ENCODE peak calls at places on chromosomes 12 and 14, in six cellular contexts. U, V, K, H, D and Z are unnamed samples.

GRCh38 chr12:65152012-65152411 is 17.4 kb upstream of the LEMD3 start:
- DNase-seq in U (no peak), V (no peak), K (no peak), H (no peak), D (no peak), Z (no peak)

GRCh38 chr12:6342140-6342889 is 439 bp upstream of the TNFRSF1A start:
- DNase-seq in U (no peak), V (no peak), K (no peak), H (no peak), D (no peak), Z (no peak)

GRCh38 chr12:128968668-128969067 is 115.4 kb downstream of the GLT1D1 start:
- DNase-seq in U (no peak), V (no peak), K (no peak), H (no peak), D (no peak), Z (no peak)

GRCh38 chr12:2796187-2796663 is 1.5 kb downstream of the FKBP4 start:
- DNase-seq in U (no peak), V (peak; percentile 25), K (no peak), H (no peak), D (no peak), Z (no peak)

GRCh38 chr12:56204275-56204674 is 15.0 kb upstream of the SMARCC2 start:
- DNase-seq in U (no peak), V (no peak), K (no peak), H (no peak), D (no peak), Z (no peak)

GRCh38 chr14:73211251-73211650 is 26.1 kb upstream of the PAPLN start:
- DNase-seq in U (no peak), V (no peak), K (no peak), H (no peak), D (no peak), Z (no peak)

GRCh38 chr14:54901380-54902142 is 1.1 kb downstream of the GCH1 start:
- DNase-seq in U (no peak), V (peak; percentile 14), K (no peak), H (no peak), D (no peak), Z (no peak)

GRCh38 chr12:132491349-132491663 is 1.4 kb downstream of the FBRSL1 start:
- DNase-seq in U (no peak), V (no peak), K (no peak), H (no peak), D (no peak), Z (no peak)

GRCh38 chr12:127546721-127547505 is 720.1 kb upstream of the TMEM132C start:
- DNase-seq in U (no peak), V (no peak), K (no peak), H (no peak), D (no peak), Z (no peak)

GRCh38 chr14:51202914-51203665 is 37.0 kb upstream of the TMX1 start:
- DNase-seq in U (no peak), V (no peak), K (no peak), H (no peak), D (no peak), Z (no peak)

GRCh38 chr14:22764382-22764781 is 2.1 kb upstream of the OXA1L start:
- DNase-seq in U (no peak), V (no peak), K (no peak), H (no peak), D (no peak), Z (no peak)

GRCh38 chr12:2387051-2387834 is 334.5 kb downstream of the CACNA1C start:
- DNase-seq in U (no peak), V (no peak), K (no peak), H (no peak), D (no peak), Z (peak; percentile 32)

GRCh38 chr12:113867258-113867657 is 98.9 kb downstream of the RBM19 start:
- DNase-seq in U (no peak), V (peak; percentile 27), K (no peak), H (no peak), D (no peak), Z (peak; percentile 37)
- TF ChIP-seq CTCF in U (no peak), V (peak; percentile 44), K (peak; percentile 25), H (peak; percentile 57), D (peak; percentile 32), Z (peak; percentile 78)

GRCh38 chr12:121005346-121005815 is 10.9 kb downstream of the C12orf43 start:
- DNase-seq in U (peak; percentile 75), V (peak; percentile 79), K (no peak), H (no peak), D (no peak), Z (peak; percentile 24)
- TF ChIP-seq CTCF in U (peak; percentile 58), V (peak; percentile 68), K (peak; percentile 45), H (peak; percentile 70), D (peak; percentile 78), Z (peak; percentile 77)

GRCh38 chr14:104710071-104710735 is 13.8 kb upstream of the ADSS1 start:
- DNase-seq in U (no peak), V (no peak), K (no peak), H (no peak), D (no peak), Z (no peak)

GRCh38 chr14:104706733-104707628 is 17.0 kb upstream of the ADSS1 start:
- DNase-seq in U (no peak), V (no peak), K (no peak), H (no peak), D (no peak), Z (no peak)

GRCh38 chr14:104708606-104709268 is 15.3 kb upstream of the ADSS1 start:
- DNase-seq in U (peak; percentile 81), V (peak; percentile 81), K (peak; percentile 67), H (no peak), D (no peak), Z (peak; percentile 40)

GRCh38 chr14:104707629-104708595 is 16.1 kb upstream of the ADSS1 start:
- DNase-seq in U (no peak), V (no peak), K (no peak), H (no peak), D (no peak), Z (no peak)

GRCh38 chr14:104709387-104710019 is 14.5 kb upstream of the ADSS1 start:
- DNase-seq in U (no peak), V (no peak), K (no peak), H (no peak), D (no peak), Z (no peak)
- TF ChIP-seq CTCF in U (no peak), V (no peak), K (no peak), H (no peak), D (no peak), Z (no peak)

GRCh38 chr12:57280234-57281062 is 29.5 kb upstream of the STAC3 start:
- DNase-seq in U (peak; percentile 39), V (peak; percentile 89), K (no peak), H (peak; percentile 91), D (peak; percentile 66), Z (peak; percentile 94)

GRCh38 chr12:57278465-57279453 is 27.8 kb upstream of the STAC3 start:
- DNase-seq in U (no peak), V (no peak), K (no peak), H (no peak), D (no peak), Z (no peak)

GRCh38 chr12:57272337-57273151 is 21.6 kb upstream of the STAC3 start:
- DNase-seq in U (no peak), V (no peak), K (peak; percentile 35), H (no peak), D (no peak), Z (peak; percentile 43)

GRCh38 chr12:57273516-57273915 is 22.5 kb upstream of the STAC3 start:
- DNase-seq in U (no peak), V (no peak), K (no peak), H (no peak), D (no peak), Z (no peak)

DNA sequence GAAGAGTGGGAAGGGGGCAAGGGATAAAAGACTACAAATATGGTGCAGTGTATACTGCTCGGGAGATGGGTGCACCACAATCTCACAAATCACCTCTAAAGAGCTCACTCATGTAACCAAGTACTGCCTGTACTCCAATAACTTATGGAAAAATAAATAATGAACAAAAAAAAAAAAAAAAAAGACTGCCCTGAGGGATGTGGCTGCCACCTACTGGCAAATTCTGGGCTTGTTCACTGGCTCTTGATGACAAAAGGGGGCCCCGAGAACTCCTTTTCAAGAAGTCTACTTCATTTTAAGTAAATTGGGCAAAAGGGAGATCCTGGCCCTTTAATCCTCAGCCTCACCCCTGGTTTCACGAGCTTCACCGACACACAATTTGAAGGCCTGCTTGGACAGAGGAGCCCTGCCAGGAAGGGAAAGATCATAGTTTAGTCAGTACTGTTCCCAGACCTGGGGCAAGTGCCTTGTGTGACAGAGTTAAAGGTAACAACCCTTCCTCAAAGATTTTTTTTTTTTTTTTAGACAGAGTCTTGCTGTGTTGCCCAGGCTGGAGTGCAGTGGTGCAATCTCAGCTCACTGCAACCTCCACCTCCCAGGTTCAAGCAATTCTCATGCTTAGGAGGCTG is 26.1 kb upstream of the STAC3 start:
- DNase-seq in U (peak; percentile 57), V (peak; percentile 55), K (no peak), H (no peak), D (no peak), Z (peak; percentile 47)
- TF ChIP-seq CTCF in U (no peak), V (peak; percentile 55), K (peak; percentile 67), H (peak; percentile 62), D (peak; percentile 34), Z (peak; percentile 78)

GRCh38 chr12:54977857-54978256 is 6.7 kb downstream of the TESPA1 start:
- DNase-seq in U (no peak), V (no peak), K (no peak), H (no peak), D (no peak), Z (no peak)
- TF ChIP-seq CTCF in U (no peak), V (no peak), K (no peak), H (no peak), D (no peak), Z (no peak)

GRCh38 chr12:15858348-15858747 is 23.8 kb upstream of the STRAP start:
- DNase-seq in U (no peak), V (no peak), K (no peak), H (no peak), D (no peak), Z (no peak)
- TF ChIP-seq CTCF in U (no peak), V (peak; percentile 6), K (no peak), H (no peak), D (no peak), Z (peak; percentile 16)

GRCh38 chr14:38342803-38343202 is 86.9 kb upstream of the CLEC14A start:
- DNase-seq in U (no peak), V (no peak), K (no peak), H (peak; percentile 56), D (no peak), Z (peak; percentile 96)

GRCh38 chr14:38336298-38336697 is 80.4 kb upstream of the CLEC14A start:
- DNase-seq in U (no peak), V (no peak), K (no peak), H (no peak), D (no peak), Z (no peak)

GRCh38 chr14:38339704-38340103 is 83.8 kb upstream of the CLEC14A start:
- DNase-seq in U (no peak), V (no peak), K (no peak), H (no peak), D (no peak), Z (peak; percentile 82)
- TF ChIP-seq CTCF in U (no peak), V (no peak), K (no peak), H (no peak), D (no peak), Z (no peak)